ENCODE peak calls at places on chromosomes 4 and X, in ten cellular contexts. One of them, this sample, is unnamed.

GRCh38 chrX:113399501-113400192 is 559.0 kb upstream of the AMOT start:
- DNase-seq in CD8-positive, alpha-beta T cell: no peak
- DNase-seq in epithelial cell of esophagus: peak; percentile 4
- DNase-seq in GM12865: no peak
- DNase-seq in type B pancreatic cell: no peak
- DNase-seq in glutamatergic neuron: no peak
- DNase-seq in progenitor cell of endocrine pancreas: no peak
- DNase-seq in MCF 10A: no peak
- DNase-seq in lower leg skin: no peak
- DNase-seq in AG09309: no peak
- DNase-seq in this sample: no peak

GRCh38 chr4:153211986-153212720 is 7.9 kb downstream of the TRIM2 start:
- DNase-seq in CD8-positive, alpha-beta T cell: no peak
- DNase-seq in epithelial cell of esophagus: peak; percentile 74
- DNase-seq in GM12865: no peak
- DNase-seq in type B pancreatic cell: no peak
- DNase-seq in glutamatergic neuron: no peak
- DNase-seq in progenitor cell of endocrine pancreas: no peak
- DNase-seq in MCF 10A: peak; percentile 48
- DNase-seq in lower leg skin: no peak
- DNase-seq in AG09309: no peak
- DNase-seq in this sample: no peak

GRCh38 chr4:41360214-41360910 is 103.6 kb downstream of the UCHL1 start:
- DNase-seq in CD8-positive, alpha-beta T cell: no peak
- DNase-seq in epithelial cell of esophagus: peak; percentile 55
- DNase-seq in GM12865: peak; percentile 8
- DNase-seq in type B pancreatic cell: peak; percentile 75
- DNase-seq in glutamatergic neuron: peak; percentile 83
- DNase-seq in progenitor cell of endocrine pancreas: peak; percentile 47
- DNase-seq in MCF 10A: peak; percentile 75
- DNase-seq in lower leg skin: peak; percentile 91
- DNase-seq in AG09309: no peak
- DNase-seq in this sample: peak; percentile 71

GRCh38 chr4:24736066-24736465 is 59.3 kb upstream of the SOD3 start:
- DNase-seq in CD8-positive, alpha-beta T cell: no peak
- DNase-seq in epithelial cell of esophagus: peak; percentile 39
- DNase-seq in GM12865: peak; percentile 21
- DNase-seq in type B pancreatic cell: no peak
- DNase-seq in glutamatergic neuron: no peak
- DNase-seq in progenitor cell of endocrine pancreas: no peak
- DNase-seq in MCF 10A: peak; percentile 56
- DNase-seq in lower leg skin: no peak
- DNase-seq in AG09309: no peak
- DNase-seq in this sample: no peak

GRCh38 chr4:181757921-181758320 is 485.3 kb upstream of the TENM3 start:
- DNase-seq in CD8-positive, alpha-beta T cell: no peak
- DNase-seq in epithelial cell of esophagus: no peak
- DNase-seq in GM12865: no peak
- DNase-seq in type B pancreatic cell: no peak
- DNase-seq in glutamatergic neuron: no peak
- DNase-seq in progenitor cell of endocrine pancreas: no peak
- DNase-seq in MCF 10A: no peak
- DNase-seq in lower leg skin: no peak
- DNase-seq in AG09309: no peak
- DNase-seq in this sample: no peak

GRCh38 chrX:150897371-150898319 is 823 bp downstream of the CD99L2 start:
- DNase-seq in CD8-positive, alpha-beta T cell: no peak
- DNase-seq in epithelial cell of esophagus: peak; percentile 55
- DNase-seq in GM12865: peak; percentile 56
- DNase-seq in type B pancreatic cell: no peak
- DNase-seq in glutamatergic neuron: peak; percentile 43
- DNase-seq in progenitor cell of endocrine pancreas: peak; percentile 17
- DNase-seq in MCF 10A: peak; percentile 33
- DNase-seq in lower leg skin: peak; percentile 86
- DNase-seq in AG09309: no peak
- DNase-seq in this sample: peak; percentile 17

GRCh38 chr4:22246816-22247215 is 269.1 kb downstream of the ADGRA3 start:
- DNase-seq in CD8-positive, alpha-beta T cell: no peak
- DNase-seq in epithelial cell of esophagus: no peak
- DNase-seq in GM12865: no peak
- DNase-seq in type B pancreatic cell: no peak
- DNase-seq in glutamatergic neuron: no peak
- DNase-seq in progenitor cell of endocrine pancreas: no peak
- DNase-seq in MCF 10A: no peak
- DNase-seq in lower leg skin: no peak
- DNase-seq in AG09309: no peak
- DNase-seq in this sample: no peak

GRCh38 chr4:52659722-52660261 is 691 bp upstream of the USP46 start:
- DNase-seq in CD8-positive, alpha-beta T cell: no peak
- DNase-seq in epithelial cell of esophagus: no peak
- DNase-seq in GM12865: peak; percentile 36
- DNase-seq in type B pancreatic cell: peak; percentile 72
- DNase-seq in glutamatergic neuron: peak; percentile 43
- DNase-seq in progenitor cell of endocrine pancreas: peak; percentile 18
- DNase-seq in MCF 10A: peak; percentile 28
- DNase-seq in lower leg skin: peak; percentile 93
- DNase-seq in AG09309: no peak
- DNase-seq in this sample: peak; percentile 42

GRCh38 chr4:8307126-8307525 is 37.6 kb downstream of the HTRA3 start:
- DNase-seq in CD8-positive, alpha-beta T cell: no peak
- DNase-seq in epithelial cell of esophagus: no peak
- DNase-seq in GM12865: no peak
- DNase-seq in type B pancreatic cell: no peak
- DNase-seq in glutamatergic neuron: peak; percentile 10
- DNase-seq in progenitor cell of endocrine pancreas: no peak
- DNase-seq in MCF 10A: no peak
- DNase-seq in lower leg skin: peak; percentile 79
- DNase-seq in AG09309: no peak
- DNase-seq in this sample: no peak

GRCh38 chr4:8307714-8308113 is 38.2 kb downstream of the HTRA3 start:
- DNase-seq in CD8-positive, alpha-beta T cell: no peak
- DNase-seq in epithelial cell of esophagus: no peak
- DNase-seq in GM12865: no peak
- DNase-seq in type B pancreatic cell: no peak
- DNase-seq in glutamatergic neuron: peak; percentile 5
- DNase-seq in progenitor cell of endocrine pancreas: no peak
- DNase-seq in MCF 10A: no peak
- DNase-seq in lower leg skin: peak; percentile 45
- DNase-seq in AG09309: no peak
- DNase-seq in this sample: no peak

GRCh38 chr4:8308144-8308543 is 38.6 kb downstream of the HTRA3 start:
- DNase-seq in CD8-positive, alpha-beta T cell: no peak
- DNase-seq in epithelial cell of esophagus: no peak
- DNase-seq in GM12865: no peak
- DNase-seq in type B pancreatic cell: no peak
- DNase-seq in glutamatergic neuron: peak; percentile 10
- DNase-seq in progenitor cell of endocrine pancreas: no peak
- DNase-seq in MCF 10A: no peak
- DNase-seq in lower leg skin: peak; percentile 56
- DNase-seq in AG09309: no peak
- DNase-seq in this sample: no peak

GRCh38 chr4:8310306-8310705 is 40.8 kb downstream of the HTRA3 start:
- DNase-seq in CD8-positive, alpha-beta T cell: no peak
- DNase-seq in epithelial cell of esophagus: no peak
- DNase-seq in GM12865: no peak
- DNase-seq in type B pancreatic cell: no peak
- DNase-seq in glutamatergic neuron: peak; percentile 7
- DNase-seq in progenitor cell of endocrine pancreas: no peak
- DNase-seq in MCF 10A: no peak
- DNase-seq in lower leg skin: peak; percentile 59
- DNase-seq in AG09309: no peak
- DNase-seq in this sample: no peak

GRCh38 chr4:8308856-8309771 is 39.6 kb downstream of the HTRA3 start:
- DNase-seq in CD8-positive, alpha-beta T cell: no peak
- DNase-seq in epithelial cell of esophagus: no peak
- DNase-seq in GM12865: no peak
- DNase-seq in type B pancreatic cell: no peak
- DNase-seq in glutamatergic neuron: peak; percentile 15
- DNase-seq in progenitor cell of endocrine pancreas: no peak
- DNase-seq in MCF 10A: no peak
- DNase-seq in lower leg skin: peak; percentile 91
- DNase-seq in AG09309: no peak
- DNase-seq in this sample: no peak
- TF ChIP-seq CTCF in CD8-positive, alpha-beta T cell: no peak
- TF ChIP-seq CTCF in epithelial cell of esophagus: no peak
- TF ChIP-seq CTCF in GM12865: no peak
- TF ChIP-seq CTCF in type B pancreatic cell: no peak
- TF ChIP-seq CTCF in glutamatergic neuron: no peak
- TF ChIP-seq CTCF in progenitor cell of endocrine pancreas: no peak
- TF ChIP-seq CTCF in MCF 10A: no peak
- TF ChIP-seq CTCF in lower leg skin: no peak
- TF ChIP-seq CTCF in AG09309: no peak
- TF ChIP-seq CTCF in this sample: no peak

GRCh38 chrX:24023972-24024664 is 2.9 kb downstream of the KLHL15 start:
- DNase-seq in CD8-positive, alpha-beta T cell: no peak
- DNase-seq in epithelial cell of esophagus: no peak
- DNase-seq in GM12865: peak; percentile 28
- DNase-seq in type B pancreatic cell: no peak
- DNase-seq in glutamatergic neuron: no peak
- DNase-seq in progenitor cell of endocrine pancreas: no peak
- DNase-seq in MCF 10A: peak; percentile 16
- DNase-seq in lower leg skin: peak; percentile 23
- DNase-seq in AG09309: no peak
- DNase-seq in this sample: no peak

GRCh38 chrX:24026403-24026801 is 584 bp downstream of the KLHL15 start:
- DNase-seq in CD8-positive, alpha-beta T cell: no peak
- DNase-seq in epithelial cell of esophagus: no peak
- DNase-seq in GM12865: no peak
- DNase-seq in type B pancreatic cell: no peak
- DNase-seq in glutamatergic neuron: no peak
- DNase-seq in progenitor cell of endocrine pancreas: no peak
- DNase-seq in MCF 10A: no peak
- DNase-seq in lower leg skin: no peak
- DNase-seq in AG09309: no peak
- DNase-seq in this sample: no peak

GRCh38 chrX:24025741-24026402 is 1.1 kb downstream of the KLHL15 start:
- DNase-seq in CD8-positive, alpha-beta T cell: no peak
- DNase-seq in epithelial cell of esophagus: peak; percentile 39
- DNase-seq in GM12865: peak; percentile 47
- DNase-seq in type B pancreatic cell: no peak
- DNase-seq in glutamatergic neuron: no peak
- DNase-seq in progenitor cell of endocrine pancreas: no peak
- DNase-seq in MCF 10A: peak; percentile 36
- DNase-seq in lower leg skin: no peak
- DNase-seq in AG09309: peak; percentile 49
- DNase-seq in this sample: no peak

GRCh38 chrX:24023538-24023937 is 3.4 kb downstream of the KLHL15 start:
- DNase-seq in CD8-positive, alpha-beta T cell: no peak
- DNase-seq in epithelial cell of esophagus: no peak
- DNase-seq in GM12865: no peak
- DNase-seq in type B pancreatic cell: no peak
- DNase-seq in glutamatergic neuron: no peak
- DNase-seq in progenitor cell of endocrine pancreas: no peak
- DNase-seq in MCF 10A: no peak
- DNase-seq in lower leg skin: no peak
- DNase-seq in AG09309: no peak
- DNase-seq in this sample: no peak

DNA sequence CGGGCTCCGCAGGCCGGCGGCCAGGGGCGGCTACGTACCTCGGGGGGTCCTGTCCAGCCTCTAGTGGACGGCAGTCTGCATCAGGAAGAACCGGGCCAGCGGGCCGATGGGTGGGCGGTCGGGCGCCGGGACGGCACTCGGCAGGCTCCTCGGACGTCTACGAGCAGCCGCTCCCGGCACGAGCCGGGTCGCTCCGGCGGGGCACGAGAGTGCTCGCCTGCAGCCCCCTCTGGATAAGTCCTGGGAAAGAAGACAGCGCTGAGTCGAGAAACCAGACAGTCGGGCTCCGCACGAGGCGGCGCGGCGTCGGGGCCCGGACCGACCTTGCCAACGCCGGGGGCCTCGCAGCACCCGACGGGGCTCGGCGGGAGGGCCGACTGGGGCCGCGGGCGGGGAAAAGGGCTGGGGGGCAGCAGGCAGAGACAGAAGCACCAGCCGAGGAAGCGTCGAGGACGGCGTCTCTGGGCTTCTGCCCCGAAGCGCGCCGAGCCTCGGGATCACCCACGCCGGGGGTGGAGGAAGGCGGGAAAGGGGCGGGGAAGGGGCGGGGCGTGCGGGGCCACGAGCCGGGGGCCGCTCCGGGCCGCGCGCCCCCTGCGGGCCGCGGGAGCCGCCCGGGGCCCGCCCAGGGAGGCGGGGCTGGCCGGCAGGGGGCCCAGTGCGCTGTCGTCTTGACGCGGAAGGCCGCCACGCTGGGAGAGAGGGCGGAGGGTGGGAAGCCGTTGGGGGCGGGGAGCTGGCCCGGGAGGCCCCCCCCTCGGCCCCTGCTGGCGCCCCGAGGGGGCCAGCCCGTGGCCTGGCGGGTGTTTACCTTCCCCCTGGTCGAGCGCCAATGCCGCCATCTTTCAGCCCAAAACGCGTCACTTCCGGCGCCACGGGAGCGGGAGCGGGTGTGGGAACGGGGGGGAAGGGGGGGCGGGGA is 1.9 kb downstream of the KLHL15 start:
- DNase-seq in CD8-positive, alpha-beta T cell: peak; percentile 62
- DNase-seq in epithelial cell of esophagus: peak; percentile 76
- DNase-seq in GM12865: peak; percentile 94
- DNase-seq in type B pancreatic cell: peak; percentile 94
- DNase-seq in glutamatergic neuron: peak; percentile 82
- DNase-seq in progenitor cell of endocrine pancreas: peak; percentile 89
- DNase-seq in MCF 10A: peak; percentile 83
- DNase-seq in lower leg skin: peak; percentile 96
- DNase-seq in AG09309: peak; percentile 64
- DNase-seq in this sample: peak; percentile 83
- TF ChIP-seq CTCF in CD8-positive, alpha-beta T cell: no peak
- TF ChIP-seq CTCF in epithelial cell of esophagus: no peak
- TF ChIP-seq CTCF in GM12865: peak; percentile 25
- TF ChIP-seq CTCF in type B pancreatic cell: peak; percentile 40
- TF ChIP-seq CTCF in glutamatergic neuron: no peak
- TF ChIP-seq CTCF in progenitor cell of endocrine pancreas: peak; percentile 43
- TF ChIP-seq CTCF in MCF 10A: no peak
- TF ChIP-seq CTCF in lower leg skin: no peak
- TF ChIP-seq CTCF in AG09309: peak; percentile 10
- TF ChIP-seq CTCF in this sample: peak; percentile 18

GRCh38 chrX:119791437-119792231 is at the start of gene RPL39:
- DNase-seq in CD8-positive, alpha-beta T cell: peak; percentile 57
- DNase-seq in epithelial cell of esophagus: peak; percentile 89
- DNase-seq in GM12865: peak; percentile 93
- DNase-seq in type B pancreatic cell: peak; percentile 80
- DNase-seq in glutamatergic neuron: peak; percentile 73
- DNase-seq in progenitor cell of endocrine pancreas: peak; percentile 39
- DNase-seq in MCF 10A: peak; percentile 88
- DNase-seq in lower leg skin: peak; percentile 96
- DNase-seq in AG09309: peak; percentile 49
- DNase-seq in this sample: peak; percentile 66

DNA sequence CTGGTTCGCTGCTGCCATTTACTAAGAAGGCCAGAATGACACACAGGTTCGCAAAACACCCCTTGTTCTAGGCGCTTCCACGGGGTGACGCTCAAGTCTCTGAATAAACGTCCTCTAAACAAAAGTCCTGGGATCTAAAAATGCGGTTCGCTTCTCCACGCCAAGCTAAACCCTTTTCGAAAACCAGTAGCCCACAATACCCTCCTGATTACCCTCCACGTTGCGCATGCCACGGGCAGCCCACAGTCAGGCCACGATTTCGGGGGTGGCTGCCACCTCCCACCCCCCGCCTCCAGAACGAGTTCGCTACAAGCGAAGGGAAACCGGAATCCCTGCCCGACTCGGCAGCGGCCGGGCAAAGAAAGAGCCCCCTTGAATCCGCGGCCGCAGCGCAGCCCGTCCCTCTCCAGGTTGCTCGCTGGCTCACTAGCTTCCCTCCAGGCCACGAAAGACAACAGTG is 423 bp downstream of the RPL39 start:
- DNase-seq in CD8-positive, alpha-beta T cell: peak; percentile 3
- DNase-seq in epithelial cell of esophagus: peak; percentile 43
- DNase-seq in GM12865: peak; percentile 58
- DNase-seq in type B pancreatic cell: no peak
- DNase-seq in glutamatergic neuron: no peak
- DNase-seq in progenitor cell of endocrine pancreas: peak; percentile 9
- DNase-seq in MCF 10A: peak; percentile 46
- DNase-seq in lower leg skin: no peak
- DNase-seq in AG09309: no peak
- DNase-seq in this sample: no peak
- TF ChIP-seq CTCF in CD8-positive, alpha-beta T cell: no peak
- TF ChIP-seq CTCF in epithelial cell of esophagus: peak; percentile 19
- TF ChIP-seq CTCF in GM12865: no peak
- TF ChIP-seq CTCF in type B pancreatic cell: no peak
- TF ChIP-seq CTCF in glutamatergic neuron: no peak
- TF ChIP-seq CTCF in progenitor cell of endocrine pancreas: no peak
- TF ChIP-seq CTCF in MCF 10A: no peak
- TF ChIP-seq CTCF in lower leg skin: no peak
- TF ChIP-seq CTCF in AG09309: no peak
- TF ChIP-seq CTCF in this sample: no peak

GRCh38 chr4:110619401-110620247 is 3.3 kb downstream of the PITX2 start:
- DNase-seq in CD8-positive, alpha-beta T cell: no peak
- DNase-seq in epithelial cell of esophagus: no peak
- DNase-seq in GM12865: no peak
- DNase-seq in type B pancreatic cell: no peak
- DNase-seq in glutamatergic neuron: no peak
- DNase-seq in progenitor cell of endocrine pancreas: no peak
- DNase-seq in MCF 10A: no peak
- DNase-seq in lower leg skin: no peak
- DNase-seq in AG09309: no peak
- DNase-seq in this sample: peak; percentile 36

GRCh38 chr4:110619001-110619350 is 3.9 kb downstream of the PITX2 start:
- DNase-seq in CD8-positive, alpha-beta T cell: no peak
- DNase-seq in epithelial cell of esophagus: no peak
- DNase-seq in GM12865: no peak
- DNase-seq in type B pancreatic cell: no peak
- DNase-seq in glutamatergic neuron: no peak
- DNase-seq in progenitor cell of endocrine pancreas: no peak
- DNase-seq in MCF 10A: no peak
- DNase-seq in lower leg skin: no peak
- DNase-seq in AG09309: no peak
- DNase-seq in this sample: no peak

GRCh38 chr4:110621328-110621812 is 1.5 kb downstream of the PITX2 start:
- DNase-seq in CD8-positive, alpha-beta T cell: no peak
- DNase-seq in epithelial cell of esophagus: no peak
- DNase-seq in GM12865: no peak
- DNase-seq in type B pancreatic cell: no peak
- DNase-seq in glutamatergic neuron: no peak
- DNase-seq in progenitor cell of endocrine pancreas: no peak
- DNase-seq in MCF 10A: no peak
- DNase-seq in lower leg skin: no peak
- DNase-seq in AG09309: no peak
- DNase-seq in this sample: no peak

GRCh38 chr4:110621839-110622751 is 782 bp downstream of the PITX2 start:
- DNase-seq in CD8-positive, alpha-beta T cell: no peak
- DNase-seq in epithelial cell of esophagus: no peak
- DNase-seq in GM12865: no peak
- DNase-seq in type B pancreatic cell: no peak
- DNase-seq in glutamatergic neuron: no peak
- DNase-seq in progenitor cell of endocrine pancreas: no peak
- DNase-seq in MCF 10A: no peak
- DNase-seq in lower leg skin: peak; percentile 80
- DNase-seq in AG09309: no peak
- DNase-seq in this sample: peak; percentile 31

DNA sequence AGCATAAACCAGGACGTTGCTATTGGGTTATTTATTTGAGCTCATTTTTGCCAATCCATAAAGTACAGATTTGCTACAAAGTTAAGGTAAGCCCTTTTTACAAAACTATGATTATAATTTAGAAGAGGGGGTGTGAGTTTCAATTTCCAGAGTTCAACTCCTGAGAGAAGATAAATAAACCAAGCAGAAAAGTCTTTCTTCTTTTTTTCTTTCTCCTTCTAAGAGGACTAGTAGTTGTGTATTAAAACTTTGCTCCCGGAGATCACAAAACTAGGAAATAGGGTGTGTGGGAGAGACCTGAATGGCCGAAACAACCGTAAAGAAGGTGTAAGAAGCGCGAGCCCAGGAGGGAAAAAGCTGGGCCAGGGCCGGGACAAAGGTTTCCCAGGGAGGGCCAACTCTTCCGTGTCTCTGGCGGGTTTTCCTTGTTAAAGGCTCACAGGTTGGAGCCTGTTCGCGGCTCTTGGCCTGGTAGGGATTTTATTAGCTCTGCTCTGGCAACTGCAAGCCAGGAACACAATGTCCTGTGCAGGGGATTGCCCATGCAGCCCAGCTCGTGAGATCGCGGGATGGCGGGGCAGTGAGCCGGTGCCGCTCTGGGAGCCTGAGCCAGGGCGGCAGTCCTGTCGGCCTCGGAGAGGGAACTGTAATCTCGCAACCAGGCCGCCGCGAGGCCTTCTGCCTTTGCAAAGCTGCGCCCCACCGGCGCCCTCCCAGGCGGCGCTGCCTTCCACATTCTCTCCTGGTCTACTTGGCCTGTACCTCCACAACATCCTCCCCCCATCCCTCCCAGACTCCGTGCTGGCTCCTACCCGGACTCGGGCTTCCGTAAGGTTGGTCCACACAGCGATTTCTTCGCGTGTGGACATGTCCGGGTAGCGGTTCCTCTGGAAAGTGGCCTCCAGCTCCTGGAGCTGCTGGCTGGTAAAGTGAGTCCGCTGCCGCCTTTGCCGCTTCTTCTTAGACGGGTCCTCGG is 2.2 kb downstream of the PITX2 start:
- DNase-seq in CD8-positive, alpha-beta T cell: no peak
- DNase-seq in epithelial cell of esophagus: peak; percentile 24
- DNase-seq in GM12865: peak; percentile 21
- DNase-seq in type B pancreatic cell: no peak
- DNase-seq in glutamatergic neuron: peak; percentile 80
- DNase-seq in progenitor cell of endocrine pancreas: peak; percentile 60
- DNase-seq in MCF 10A: no peak
- DNase-seq in lower leg skin: peak; percentile 83
- DNase-seq in AG09309: no peak
- DNase-seq in this sample: peak; percentile 77
- TF ChIP-seq CTCF in CD8-positive, alpha-beta T cell: no peak
- TF ChIP-seq CTCF in epithelial cell of esophagus: no peak
- TF ChIP-seq CTCF in GM12865: no peak
- TF ChIP-seq CTCF in type B pancreatic cell: peak; percentile 46
- TF ChIP-seq CTCF in glutamatergic neuron: no peak
- TF ChIP-seq CTCF in progenitor cell of endocrine pancreas: peak; percentile 37
- TF ChIP-seq CTCF in MCF 10A: no peak
- TF ChIP-seq CTCF in lower leg skin: no peak
- TF ChIP-seq CTCF in AG09309: no peak
- TF ChIP-seq CTCF in this sample: no peak

This sample was measured in endothelial cell.